ENCODE peak calls at places on chromosomes 12 and 14, in five cellular contexts. A is endothelial cell; M is sigmoid colon; H is HCEC 1CT; E is activated CD8-positive, alpha-beta memory T cell treated with anti-CD3 and anti-CD28 coated beads, Interleukin-2, amount 50 U/mL, for 48 hours. Y is an unnamed sample.

GRCh38 chr12:57697076-57697475 is 3.1 kb downstream of the OS9 start:
- DNase-seq in A (no peak), M (no peak), H (no peak), E (no peak), Y (no peak)

GRCh38 chr14:105219753-105220152 is 28.6 kb upstream of the BTBD6 start:
- DNase-seq in A (no peak), M (no peak), H (no peak), E (no peak), Y (no peak)

GRCh38 chr12:70691018-70691672 is 53.9 kb upstream of the PTPRB start:
- DNase-seq in A (no peak), M (no peak), H (peak; percentile 76), E (no peak), Y (no peak)

GRCh38 chr14:101591121-101591520 is 29.8 kb downstream of the DIO3 start:
- DNase-seq in A (no peak), M (no peak), H (no peak), E (peak; percentile 42), Y (no peak)

GRCh38 chr14:64174922-64175782 is 119.0 kb downstream of the ESR2 start:
- DNase-seq in A (no peak), M (no peak), H (no peak), E (no peak), Y (no peak)

GRCh38 chr14:97077253-97077653 is 280.1 kb downstream of the VRK1 start:
- DNase-seq in A (no peak), M (peak; percentile 68), H (no peak), E (no peak), Y (peak; percentile 68)

GRCh38 chr14:88310457-88310856 is 12.6 kb downstream of the KCNK10 start:
- DNase-seq in A (no peak), M (no peak), H (no peak), E (no peak), Y (no peak)

GRCh38 chr14:93686313-93686712 is 102.0 kb downstream of the PRIMA1 start:
- DNase-seq in A (no peak), M (no peak), H (no peak), E (no peak), Y (no peak)

GRCh38 chr12:131390408-131391100 is 320.3 kb upstream of the SFSWAP start:
- DNase-seq in A (peak; percentile 65), M (no peak), H (no peak), E (no peak), Y (peak; percentile 86)

GRCh38 chr12:79566452-79566851 is 124.3 kb downstream of the PAWR start:
- DNase-seq in A (no peak), M (no peak), H (no peak), E (no peak), Y (no peak)

GRCh38 chr12:124559182-124560017 is 8.0 kb downstream of the NCOR2 start:
- DNase-seq in A (no peak), M (no peak), H (no peak), E (no peak), Y (no peak)